ENCODE peak calls at places on chromosome 11, in five cellular contexts. R is GM04504, V is lower lobe of right lung, P is NCI-H1105, Z is NCI-H1092. S is an unnamed sample.

GRCh38 chr11:95108159-95108611 is 18.5 kb downstream of the ENDOD1 start:
- DNase-seq in R (no peak), V (no peak), P (no peak), Z (no peak), S (peak)

GRCh38 chr11:124865181-124865901 is at the start of gene ROBO3:
- DNase-seq in R (no peak), V (no peak), P (peak), Z (no peak), S (peak)

GRCh38 chr11:120925944-120926343 is 98.0 kb upstream of the TBCEL start:
- DNase-seq in R (no peak), V (no peak), P (no peak), Z (no peak), S (no peak)

GRCh38 chr11:36581536-36581935 is 12.8 kb upstream of the IFTAP start:
- DNase-seq in R (no peak), V (no peak), P (no peak), Z (no peak), S (no peak)

GRCh38 chr11:95589893-95590612 is 199.5 kb downstream of the FAM76B start:
- DNase-seq in R (no peak), V (no peak), P (no peak), Z (no peak), S (no peak)

GRCh38 chr11:130677486-130678153 is 229.2 kb downstream of the ADAMTS15 start:
- DNase-seq in R (peak), V (no peak), P (no peak), Z (no peak), S (peak)

GRCh38 chr11:65992056-65992455 is 9.9 kb downstream of the EIF1AD start:
- DNase-seq in R (no peak), V (no peak), P (no peak), Z (no peak), S (no peak)

GRCh38 chr11:93128574-93128973 is 69.2 kb downstream of the SLC36A4 start:
- DNase-seq in R (no peak), V (no peak), P (no peak), Z (no peak), S (no peak)

GRCh38 chr11:65648997-65649491 is 11.1 kb downstream of the SIPA1 start:
- DNase-seq in R (no peak), V (no peak), P (no peak), Z (no peak), S (no peak)

GRCh38 chr11:41307371-41308080 is 151.9 kb downstream of the LRRC4C start:
- DNase-seq in R (no peak), V (no peak), P (no peak), Z (no peak), S (peak)

GRCh38 chr11:48064306-48064705 is 83.9 kb downstream of the PTPRJ start:
- DNase-seq in R (peak), V (no peak), P (no peak), Z (no peak), S (no peak)

GRCh38 chr11:130815074-130815802 is 101.0 kb downstream of the SNX19 start:
- DNase-seq in R (no peak), V (no peak), P (no peak), Z (no peak), S (no peak)

GRCh38 chr11:2511421-2512369 is 66.9 kb downstream of the KCNQ1 start:
- DNase-seq in R (no peak), V (peak), P (no peak), Z (no peak), S (peak)

GRCh38 chr11:33642461-33643166 is 58.0 kb downstream of the C11orf91 start:
- DNase-seq in R (no peak), V (no peak), P (no peak), Z (no peak), S (no peak)

GRCh38 chr11:131295986-131296385 is 74.4 kb upstream of the NTM start:
- DNase-seq in R (no peak), V (no peak), P (no peak), Z (no peak), S (no peak)

S was measured in neural progenitor cell.